ENCODE peak calls at places on chromosomes 2 and 18, in four cellular contexts. N, X, I and S are unnamed samples. For H3K27me3, the result is how much of the 10 kb centered on the place peaks cover.

GRCh38 chr2:66439291-66440010 is 4.5 kb downstream of the MEIS1 start:
- DNase-seq in X (no peak), N (peak), I (no peak), S (no peak)

GRCh38 chr18:23740105-23740830 is 51.0 kb downstream of the LAMA3 start:
- DNase-seq in N (no peak), X (no peak), I (no peak), S (peak)

GRCh38 chr2:186348200-186348599 is 137.9 kb upstream of the ZC3H15 start:
- DNase-seq in X (no peak), I (no peak), N (no peak), S (peak)

GRCh38 chr2:144747571-144747970 is 227.7 kb upstream of the ZEB2 start:
- DNase-seq in N (peak), I (no peak), X (no peak), S (no peak)

GRCh38 chr2:143955416-143956075 is 564.4 kb downstream of the ZEB2 start:
- DNase-seq in X (no peak), N (no peak), I (no peak), S (peak)

GRCh38 chr2:199307461-199307860 is 150.3 kb downstream of the SATB2 start:
- DNase-seq in I (no peak), N (no peak), X (no peak), S (no peak)

GRCh38 chr2:218799990-218800389 is 18.0 kb downstream of the CYP27A1 start:
- DNase-seq in X (peak), I (no peak), N (peak), S (no peak)

GRCh38 chr2:179141206-179141605 is 91.3 kb upstream of the CCDC141 start:
- DNase-seq in X (no peak), N (no peak), I (no peak), S (peak)

GRCh38 chr2:42961385-42961800 is 169.0 kb upstream of the HAAO start:
- DNase-seq in N (peak), I (peak), X (no peak), S (no peak)

GRCh38 chr2:102304268-102304667 is 7.1 kb upstream of the IL1RL1 start:
- DNase-seq in X (no peak), N (no peak), I (no peak), S (peak)

GRCh38 chr18:26405190-26405781 is 143.1 kb downstream of the KCTD1 start:
- DNase-seq in X (peak), I (no peak), N (peak), S (peak)

GRCh38 chr2:241546771-241547498 is 11.6 kb upstream of the BOK start:
- DNase-seq in N (peak), X (peak), I (no peak), S (no peak)

GRCh38 chr2:233414777-233415570 is 60.7 kb downstream of the DGKD start:
- DNase-seq in I (no peak), X (no peak), N (no peak), S (peak)

GRCh38 chr2:30789670-30790210 is 17.5 kb downstream of the CAPN13 start:
- DNase-seq in X (no peak), I (no peak), N (no peak), S (no peak)

GRCh38 chr2:8575011-8575750 is 106.7 kb upstream of the ID2 start:
- DNase-seq in N (no peak), I (no peak), X (no peak), S (no peak)

GRCh38 chr2:171909261-171909660 is 13.0 kb upstream of the HAT1 start:
- DNase-seq in I (no peak), N (no peak), X (no peak), S (no peak)

DNA sequence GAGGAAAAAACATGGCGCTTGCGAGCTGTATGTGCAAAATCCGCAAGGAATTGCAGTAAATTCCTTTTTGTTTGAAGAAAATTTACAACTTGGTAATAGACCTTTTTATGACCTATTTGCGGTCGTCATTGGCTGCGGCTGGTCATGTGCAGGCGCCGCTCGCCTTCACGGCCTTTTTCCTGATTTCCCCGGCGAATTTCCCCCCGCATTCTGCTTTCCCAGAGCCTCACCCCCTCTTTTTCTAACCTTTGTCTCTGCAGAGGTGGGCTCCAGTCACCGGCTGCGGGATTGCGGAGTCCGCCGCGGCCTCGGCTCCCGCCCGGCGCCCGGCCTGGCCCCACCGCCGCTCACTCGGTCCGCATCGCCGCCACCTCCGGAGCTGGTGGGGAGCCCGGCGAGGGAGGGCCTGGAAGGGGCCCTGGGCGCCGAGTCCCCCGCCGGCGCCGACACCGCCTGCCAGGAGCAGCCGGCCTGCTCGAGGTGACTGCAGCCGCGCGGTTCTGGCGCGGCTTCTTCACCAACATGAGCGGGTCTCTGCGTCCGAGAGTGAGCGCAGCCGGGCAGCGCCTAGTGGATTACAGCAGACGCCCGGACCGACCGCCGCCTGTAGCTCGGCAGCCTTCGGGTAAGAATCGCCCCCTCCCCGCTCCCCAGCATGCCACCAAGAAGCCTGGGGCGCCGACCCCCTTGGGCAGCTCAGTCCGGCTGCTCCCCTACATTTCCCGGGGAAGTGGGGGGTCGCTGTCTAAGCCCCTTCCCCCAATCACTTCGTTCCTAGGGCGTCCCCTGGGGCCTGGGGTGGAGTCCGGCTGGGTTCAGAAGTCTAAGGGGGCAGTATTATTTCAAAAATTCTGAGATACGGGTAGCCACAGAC is 7.1 kb downstream of the HOXD8 start:
- DNase-seq in X (peak), N (peak), I (peak), S (no peak)
- H3K27me3 ChIP-seq in X (half or more), N (half or more), I (under half), S (under half)

GRCh38 chr18:48428494-48429177 is 19.5 kb upstream of the ZBTB7C start:
- DNase-seq in I (no peak), N (peak), X (no peak), S (no peak)
- H3K27me3 ChIP-seq in I (under half), N (under half), X (under half), S (under half)

GRCh38 chr2:109066501-109066900 is 62.5 kb upstream of the SH3RF3 start:
- DNase-seq in X (no peak), N (no peak), I (no peak), S (no peak)

GRCh38 chr2:109064660-109065306 is 64.2 kb upstream of the SH3RF3 start:
- DNase-seq in N (no peak), X (no peak), I (no peak), S (no peak)

GRCh38 chr2:109067829-109068152 is 61.2 kb upstream of the SH3RF3 start:
- DNase-seq in X (no peak), N (no peak), I (no peak), S (no peak)

GRCh38 chr2:109065335-109065734 is 63.7 kb upstream of the SH3RF3 start:
- DNase-seq in N (no peak), I (peak), X (no peak), S (no peak)

DNA sequence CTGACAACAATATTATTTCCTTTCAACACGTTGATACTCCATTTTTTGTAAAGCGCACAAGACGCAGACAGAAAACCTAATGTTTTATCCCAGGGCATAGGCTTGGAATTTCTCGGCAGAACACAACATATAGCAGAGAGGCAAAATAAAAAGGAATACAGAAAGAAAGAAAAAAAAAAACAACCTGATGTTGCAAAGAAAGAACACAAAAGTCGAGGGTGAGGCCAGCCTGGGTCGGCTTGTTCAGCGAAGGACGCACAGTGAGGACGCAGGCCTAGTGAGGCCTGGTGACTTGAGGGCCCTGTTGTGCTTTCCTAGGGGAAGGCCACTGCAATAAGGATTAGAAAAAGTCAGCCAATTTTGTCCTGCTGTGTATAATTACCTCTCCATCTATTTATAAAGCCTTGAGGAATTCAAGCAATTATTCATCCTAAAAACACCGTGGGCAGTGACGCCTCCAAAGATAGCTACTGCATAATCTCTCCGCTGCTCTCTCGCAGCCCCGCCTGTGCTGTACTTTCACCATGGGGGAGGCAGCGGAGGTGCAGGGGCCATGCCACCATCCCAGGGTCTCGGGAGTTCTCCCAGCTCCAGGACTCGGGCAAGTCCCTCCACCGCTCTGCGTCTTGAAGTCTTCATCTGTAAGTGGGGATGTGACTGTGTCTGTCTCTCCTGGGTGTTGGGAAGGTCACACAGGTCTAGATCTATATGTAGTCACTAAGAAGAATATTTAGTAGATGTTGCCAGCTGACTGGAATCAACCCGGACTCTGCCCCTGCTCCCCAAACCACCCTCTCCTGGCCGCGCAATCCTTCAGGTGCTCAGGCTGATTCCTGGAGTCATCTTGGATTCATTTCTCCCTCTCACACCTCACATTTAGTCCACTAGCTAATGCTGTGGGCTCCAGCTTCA is 61.8 kb upstream of the SH3RF3 start:
- DNase-seq in X (no peak), I (no peak), N (no peak), S (no peak)
- H3K27me3 ChIP-seq in X (under half), I (under half), N (under half), S (under half)

GRCh38 chr2:238238311-238238765 is 1.5 kb downstream of the HES6 start:
- DNase-seq in X (no peak), I (no peak), N (no peak), S (no peak)

GRCh38 chr2:238235856-238236255 is 4.0 kb downstream of the HES6 start:
- DNase-seq in N (no peak), X (no peak), I (no peak), S (no peak)

GRCh38 chr2:238238766-238239551 is 879 bp downstream of the HES6 start:
- DNase-seq in X (no peak), N (peak), I (no peak), S (no peak)

GRCh38 chr2:238236571-238236970 is 3.3 kb downstream of the HES6 start:
- DNase-seq in X (no peak), I (no peak), N (no peak), S (no peak)

DNA sequence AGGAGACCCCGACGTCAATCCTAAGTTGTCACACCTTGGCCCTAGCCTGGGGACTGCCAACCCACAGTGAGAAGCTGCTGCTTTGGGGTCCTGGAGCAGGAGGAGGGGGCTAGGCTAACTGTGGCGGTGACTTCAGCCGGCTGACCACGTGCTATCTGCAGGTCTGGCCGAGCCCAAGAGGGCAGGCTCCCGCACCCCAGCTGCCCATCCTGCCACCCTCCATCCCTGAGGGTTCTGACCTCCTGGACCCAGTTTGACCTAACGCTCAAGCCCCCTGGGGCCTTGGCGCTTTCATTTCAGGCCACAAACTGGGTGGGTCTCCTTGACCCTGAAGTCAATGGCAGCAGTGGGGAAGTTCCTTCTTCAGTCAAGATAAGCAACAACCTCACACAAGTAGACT is 2.4 kb downstream of the HES6 start:
- DNase-seq in N (no peak), X (no peak), I (no peak), S (no peak)
- H3K27me3 ChIP-seq in N (half or more), X (half or more), I (under half), S (under half)

DNA sequence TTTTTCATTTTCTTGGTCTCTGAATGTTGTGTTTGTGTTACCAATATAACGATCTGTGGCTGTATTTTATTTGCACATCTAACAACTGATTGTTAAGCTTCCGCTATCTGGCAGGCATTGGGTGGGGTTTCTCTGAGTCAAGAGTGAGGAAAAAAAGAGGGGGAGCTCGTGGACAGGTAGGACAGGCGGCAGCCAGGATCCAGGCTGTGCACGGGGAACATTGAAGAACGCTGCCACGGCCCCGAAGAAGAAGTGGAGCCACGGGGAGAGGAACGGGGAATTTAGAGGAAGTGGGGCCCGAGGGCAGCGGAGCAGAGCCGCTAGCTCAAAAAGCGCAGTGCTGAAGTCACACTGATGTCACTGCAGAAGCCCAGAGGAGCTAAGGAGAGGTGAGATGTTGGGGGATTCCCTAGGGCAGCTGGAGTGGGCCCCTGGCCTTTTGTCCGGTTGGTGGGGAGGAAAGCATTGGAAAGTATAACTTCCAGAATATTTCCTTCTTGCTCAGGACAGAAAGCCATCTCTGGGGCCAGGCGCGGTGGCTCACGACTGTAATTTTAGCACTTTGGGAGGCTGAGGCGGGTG is 20.9 kb upstream of the DNMT3A start:
- DNase-seq in N (peak), I (no peak), X (no peak), S (no peak)
- H3K27me3 ChIP-seq in N (under half), I (under half), X (under half), S (under half)

GRCh38 chr2:98935777-98936132 is 270 bp downstream of the CRACDL start:
- DNase-seq in I (no peak), X (no peak), N (no peak), S (no peak)
- H3K27me3 ChIP-seq in I (under half), X (half or more), N (half or more), S (under half)

GRCh38 chr2:170822292-170822884 is 5.7 kb downstream of the GAD1 start:
- DNase-seq in N (peak), X (no peak), I (no peak), S (no peak)
- H3K27me3 ChIP-seq in N (half or more), X (half or more), I (under half), S (half or more)

GRCh38 chr2:238739668-238740067 is 108.2 kb upstream of the TWIST2 start:
- DNase-seq in I (no peak), X (no peak), N (peak), S (no peak)
- H3K27me3 ChIP-seq in I (under half), X (under half), N (under half), S (under half)